ENCODE peak calls at places on chromosome 9, in four cellular contexts. B is uterus, D is cardiac muscle cell, P is HCT116. U is an unnamed sample.
A peak's percentile ranks its signal among the peaks of the same experiment; 100 is the strongest.

GRCh38 chr9:18947772-18948391 is 85.1 kb downstream of the SAXO1 start:
- DNase-seq in P (no peak), D (no peak), B (no peak), U (no peak)

GRCh38 chr9:133609311-133610098 is at the start of gene FAM163B:
- DNase-seq in B (no peak), D (peak; percentile 69), P (no peak), U (no peak)

GRCh38 chr9:98962861-98963260 is 19.2 kb downstream of the COL15A1 start:
- DNase-seq in D (peak; percentile 15), P (no peak), B (no peak), U (no peak)

GRCh38 chr9:36499156-36499886 is 73.4 kb upstream of the MELK start:
- DNase-seq in P (no peak), B (no peak), D (no peak), U (no peak)

GRCh38 chr9:70602364-70603019 is 188.0 kb upstream of the KLF9 start:
- DNase-seq in B (peak; percentile 76), D (peak; percentile 94), P (peak; percentile 65), U (no peak)

GRCh38 chr9:121222524-121223171 is 21.0 kb upstream of the RAB14 start:
- DNase-seq in D (peak; percentile 74), P (peak; percentile 54), B (no peak), U (no peak)

GRCh38 chr9:116323571-116323970 is 170.0 kb downstream of the PAPPA start:
- DNase-seq in P (no peak), B (no peak), D (no peak), U (no peak)

GRCh38 chr9:101465330-101465915 is 29.8 kb upstream of the ALDOB start:
- DNase-seq in P (peak; percentile 83), B (peak; percentile 27), D (peak; percentile 72), U (no peak)

GRCh38 chr9:82418334-82418733 is 429.8 kb downstream of the SPATA31D1 start:
- DNase-seq in P (no peak), D (no peak), B (no peak), U (no peak)

GRCh38 chr9:4769321-4770080 is 23.2 kb upstream of the RCL1 start:
- DNase-seq in D (peak; percentile 51), B (no peak), P (no peak), U (no peak)

GRCh38 chr9:25224309-25224708 is 453.9 kb downstream of the TUSC1 start:
- DNase-seq in B (no peak), P (no peak), D (no peak), U (no peak)

GRCh38 chr9:93903886-93904648 is 51.1 kb downstream of the BARX1 start:
- DNase-seq in B (no peak), P (no peak), D (no peak), U (peak; percentile 64)

GRCh38 chr9:19381656-19382055 is 1.6 kb upstream of the RPS6 start:
- DNase-seq in B (no peak), P (no peak), D (no peak), U (no peak)

GRCh38 chr9:76699966-76700365 is 64.3 kb upstream of the PCA3 start:
- DNase-seq in D (peak; percentile 82), P (no peak), B (no peak), U (no peak)

GRCh38 chr9:124285490-124285889 is 27.7 kb downstream of the NEK6 start:
- DNase-seq in B (no peak), D (no peak), P (no peak), U (no peak)

GRCh38 chr9:124284940-124285441 is 27.2 kb downstream of the NEK6 start:
- DNase-seq in P (no peak), B (peak; percentile 45), D (peak; percentile 64), U (no peak)

GRCh38 chr9:124286292-124286931 is 28.7 kb downstream of the NEK6 start:
- DNase-seq in B (no peak), D (peak; percentile 80), P (peak; percentile 19), U (no peak)

GRCh38 chr9:124284237-124284831 is 26.6 kb downstream of the NEK6 start:
- DNase-seq in D (peak; percentile 57), P (no peak), B (no peak), U (no peak)

DNA sequence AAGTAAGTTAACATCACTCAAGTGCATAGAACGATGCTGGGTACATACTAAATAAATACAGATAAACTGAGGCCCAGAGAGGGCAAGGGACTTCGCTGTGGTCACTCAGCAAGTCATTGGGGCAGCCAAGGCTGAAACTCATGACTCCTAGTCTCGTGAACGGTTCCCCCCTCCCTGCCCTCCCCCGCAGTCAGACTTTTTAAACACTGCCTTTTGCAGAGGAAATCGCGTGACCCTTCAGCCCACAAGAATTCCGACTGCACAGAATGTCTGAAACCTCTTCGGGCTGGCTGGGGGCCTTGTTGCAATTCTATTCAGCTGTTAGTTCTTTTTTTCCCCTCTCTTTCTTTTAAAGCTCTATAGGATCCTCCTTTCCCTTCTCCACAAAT is 28.1 kb downstream of the NEK6 start:
- DNase-seq in P (no peak), D (peak; percentile 98), B (peak; percentile 87), U (no peak)
- H3K4me1 ChIP-seq in P (peaks cover 42% of the 10 kb centered on the region), D (peaks cover under 1% of the 10 kb centered on the region), B (no peaks in the 10 kb centered on the region), U (peaks cover 57% of the 10 kb centered on the region)

DNA sequence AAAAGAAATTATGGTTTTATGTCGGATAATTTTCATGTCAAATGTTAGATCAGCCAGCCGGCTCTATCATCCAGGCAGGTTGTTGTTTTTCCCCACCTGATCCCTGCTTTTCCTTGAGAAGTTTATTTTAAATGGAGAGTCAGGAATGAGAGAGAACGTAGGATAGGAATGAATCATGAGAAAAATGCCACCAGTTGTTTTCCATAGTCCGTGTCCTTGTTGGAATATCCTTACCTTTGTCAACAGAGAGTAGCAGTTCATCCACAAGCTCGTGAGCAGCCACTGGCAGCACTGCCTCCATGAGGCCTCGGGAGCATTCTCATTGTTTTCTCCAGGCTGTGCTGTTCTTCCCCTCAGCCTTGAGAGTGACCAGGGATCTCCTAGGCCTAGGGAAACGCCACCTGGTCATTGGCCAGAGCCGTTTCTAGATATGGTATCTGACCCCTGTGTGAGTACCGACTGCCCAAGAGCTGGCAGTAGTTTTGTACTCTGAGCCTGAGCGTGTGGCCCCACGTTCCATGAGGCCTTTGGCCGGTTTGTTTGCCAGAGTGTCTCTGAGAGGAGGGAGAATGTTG is 293.3 kb downstream of the FANCC start:
- DNase-seq in B (no peak), D (no peak), P (no peak), U (no peak)
- H3K4me1 ChIP-seq in B (peaks cover 20% of the 10 kb centered on the region), D (peaks cover 18% of the 10 kb centered on the region), P (peaks cover 46% of the 10 kb centered on the region), U (peaks cover 98% of the 10 kb centered on the region)

DNA sequence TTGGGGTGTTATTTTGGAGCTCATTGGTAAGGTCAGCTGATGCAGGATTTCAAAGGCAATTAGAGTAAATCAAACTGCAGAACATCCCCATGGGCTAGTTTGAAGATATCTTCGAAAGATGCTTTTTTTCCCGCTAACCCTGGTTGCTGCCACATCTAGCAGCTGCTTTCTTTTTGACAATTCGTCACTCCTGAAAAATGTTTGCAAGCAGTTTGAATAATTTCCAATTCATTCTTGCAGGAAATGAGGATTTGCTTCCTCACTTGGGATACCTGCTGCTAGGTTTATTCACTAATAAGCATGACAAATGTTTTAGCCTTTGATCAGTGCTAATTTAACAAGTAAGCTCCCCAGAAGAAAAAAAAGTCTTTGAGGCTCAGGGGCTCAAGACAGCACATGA is 649.6 kb upstream of the RORB start:
- DNase-seq in B (no peak), P (no peak), D (no peak), U (no peak)
- H3K4me1 ChIP-seq in B (no peaks in the 10 kb centered on the region), P (no peaks in the 10 kb centered on the region), D (no peaks in the 10 kb centered on the region), U (no peaks in the 10 kb centered on the region)

GRCh38 chr9:127541865-127542264 is 70.2 kb upstream of the STXBP1 start:
- DNase-seq in B (peak; percentile 69), D (peak; percentile 85), P (no peak), U (no peak)
- H3K4me1 ChIP-seq in B (peaks cover 3% of the 10 kb centered on the region), D (peaks cover 8% of the 10 kb centered on the region), P (peaks cover 62% of the 10 kb centered on the region), U (peaks cover 98% of the 10 kb centered on the region)

GRCh38 chr9:110130211-110130610 is 77.7 kb downstream of the C9orf152 start:
- DNase-seq in B (no peak), D (no peak), P (no peak), U (no peak)
- H3K4me1 ChIP-seq in B (peaks cover 5% of the 10 kb centered on the region), D (peaks cover 59% of the 10 kb centered on the region), P (peaks cover 43% of the 10 kb centered on the region), U (peaks cover 12% of the 10 kb centered on the region)

GRCh38 chr9:86454701-86455402 is 100.6 kb upstream of the TUT7 start:
- DNase-seq in P (no peak), B (no peak), D (peak; percentile 44), U (no peak)

GRCh38 chr9:86460211-86461002 is 106.2 kb upstream of the TUT7 start:
- DNase-seq in P (no peak), B (no peak), D (peak; percentile 27), U (no peak)

GRCh38 chr9:86464242-86464641 is 110.0 kb upstream of the TUT7 start:
- DNase-seq in B (no peak), D (no peak), P (no peak), U (no peak)

GRCh38 chr9:86458456-86458855 is 104.2 kb upstream of the TUT7 start:
- DNase-seq in P (no peak), B (no peak), D (no peak), U (no peak)
- H3K4me1 ChIP-seq in P (no peaks in the 10 kb centered on the region), B (no peaks in the 10 kb centered on the region), D (peaks cover 6% of the 10 kb centered on the region), U (peaks cover 14% of the 10 kb centered on the region)

DNA sequence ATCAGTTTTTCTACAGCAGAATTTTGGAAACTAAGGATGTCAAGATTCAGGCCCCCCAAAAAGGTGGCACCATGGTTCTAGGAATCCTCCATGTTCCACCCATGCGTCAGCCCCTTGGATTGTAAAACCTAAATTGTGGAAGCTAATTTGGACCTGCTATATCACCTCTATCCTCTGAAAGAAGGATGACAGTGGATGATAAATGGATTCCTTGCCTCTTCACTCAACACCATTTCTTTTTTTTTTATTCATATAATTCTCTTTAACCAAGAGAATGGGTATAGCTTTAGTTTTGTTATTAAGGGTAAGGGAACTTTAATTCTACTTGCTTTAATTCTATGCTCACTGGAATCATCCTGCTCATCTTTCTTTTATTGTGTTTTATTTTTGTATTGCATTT is 71.8 kb downstream of the GNAQ start:
- DNase-seq in P (no peak), D (no peak), B (no peak), U (no peak)
- H3K4me1 ChIP-seq in P (no peaks in the 10 kb centered on the region), D (peaks cover 22% of the 10 kb centered on the region), B (peaks cover 3% of the 10 kb centered on the region), U (peaks cover 21% of the 10 kb centered on the region)

GRCh38 chr9:90001756-90002155 is 396.9 kb downstream of the GADD45G start:
- DNase-seq in B (no peak), P (no peak), D (no peak), U (no peak)
- H3K4me1 ChIP-seq in B (no peaks in the 10 kb centered on the region), P (peaks cover 7% of the 10 kb centered on the region), D (peaks cover 41% of the 10 kb centered on the region), U (peaks cover 51% of the 10 kb centered on the region)